ENCODE peak calls at places on chromosomes 1 and 21, in seven cellular contexts. V is stimulated activated CD4-positive, alpha-beta T cell treated with anti-CD3 and anti-CD28 coated beads, Interleukin-1b, Interleukin-23, amount 100 ng/mL, for 24 hours; P is neural progenitor cell; W is anterior cingulate cortex; R is LHCN-M2; N is activated CD8-positive, alpha-beta memory T cell treated with anti-CD3 and anti-CD28 coated beads for 1 hour; Z is psoas muscle. X is an unnamed sample.
A peak's percentile ranks its signal among the peaks of the same experiment; 100 is the strongest.

GRCh38 chr21:31182231-31183129 is 144.2 kb upstream of the KRTAP19-8 start:
- DNase-seq in V (peak; percentile 50), P (no peak), W (no peak), R (no peak), N (peak; percentile 27), Z (no peak), X (no peak)

GRCh38 chr1:159798893-159799292 is 3.3 kb upstream of the FCRL6 start:
- DNase-seq in V (peak; percentile 7), P (peak; percentile 84), W (no peak), R (peak; percentile 87), N (peak; percentile 11), Z (peak; percentile 35), X (no peak)

GRCh38 chr1:42052300-42052699 is 100.9 kb upstream of the GUCA2B start:
- DNase-seq in V (no peak), P (no peak), W (no peak), R (no peak), N (no peak), Z (no peak), X (no peak)

GRCh38 chr1:235702412-235702811 is 52.8 kb upstream of the GNG4 start:
- DNase-seq in V (no peak), P (no peak), W (no peak), R (no peak), N (no peak), Z (no peak), X (no peak)

GRCh38 chr1:93005252-93005598 is 44.0 kb upstream of the DIPK1A start:
- DNase-seq in V (no peak), P (no peak), W (no peak), R (no peak), N (no peak), Z (no peak), X (no peak)

GRCh38 chr1:14742181-14742980 is 143.9 kb downstream of the KAZN start:
- DNase-seq in V (no peak), P (no peak), W (no peak), R (peak; percentile 88), N (no peak), Z (no peak), X (no peak)

GRCh38 chr1:209707308-209707707 is 2.7 kb downstream of the HSD11B1 start:
- DNase-seq in V (no peak), P (no peak), W (no peak), R (no peak), N (no peak), Z (no peak), X (no peak)

GRCh38 chr1:104746994-104747393 is 997.3 kb downstream of the AMY1C start:
- DNase-seq in V (no peak), P (no peak), W (no peak), R (no peak), N (no peak), Z (no peak), X (no peak)

GRCh38 chr21:46128983-46129571 is 26.3 kb downstream of the FTCD start:
- DNase-seq in V (no peak), P (no peak), W (no peak), R (no peak), N (no peak), Z (peak; percentile 22), X (peak; percentile 49)

GRCh38 chr1:94806451-94806861 is 13.7 kb upstream of the SLC44A3 start:
- DNase-seq in V (no peak), P (no peak), W (no peak), R (peak; percentile 53), N (no peak), Z (no peak), X (no peak)

GRCh38 chr1:193036337-193037047 is 22.7 kb downstream of the UCHL5 start:
- DNase-seq in V (no peak), P (no peak), W (no peak), R (no peak), N (no peak), Z (no peak), X (no peak)

GRCh38 chr1:155131285-155131684 is 3.6 kb downstream of the EFNA1 start:
- DNase-seq in V (no peak), P (no peak), W (no peak), R (no peak), N (no peak), Z (peak; percentile 74), X (peak; percentile 74)

GRCh38 chr1:208093754-208094719 is 150.1 kb downstream of the PLXNA2 start:
- DNase-seq in V (peak; percentile 38), P (peak; percentile 92), W (no peak), R (peak; percentile 75), N (peak; percentile 30), Z (peak; percentile 72), X (peak; percentile 85)

GRCh38 chr1:182175340-182176068 is 114.0 kb upstream of the ZNF648 start:
- DNase-seq in V (no peak), P (no peak), W (no peak), R (no peak), N (no peak), Z (no peak), X (no peak)

GRCh38 chr21:44943005-44943685 is 3.3 kb downstream of the SLX9 start:
- DNase-seq in V (no peak), P (no peak), W (no peak), R (no peak), N (no peak), Z (no peak), X (no peak)

GRCh38 chr1:178581351-178581951 is 68.5 kb downstream of the TEX35 start:
- DNase-seq in V (no peak), P (peak; percentile 91), W (no peak), R (no peak), N (no peak), Z (no peak), X (no peak)

GRCh38 chr1:163315773-163316374 is 5.9 kb upstream of the NUF2 start:
- DNase-seq in V (peak; percentile 9), P (peak; percentile 67), W (no peak), R (peak; percentile 52), N (peak; percentile 20), Z (no peak), X (no peak)

GRCh38 chr1:61626820-61627219 is 98.1 kb downstream of the TM2D1 start:
- DNase-seq in V (no peak), P (no peak), W (no peak), R (no peak), N (no peak), Z (no peak), X (peak; percentile 44)

GRCh38 chr21:44829507-44830092 is 11.7 kb upstream of the SUMO3 start:
- DNase-seq in V (no peak), P (no peak), W (no peak), R (no peak), N (no peak), Z (no peak), X (no peak)

GRCh38 chr1:203593723-203594122 is 32.9 kb upstream of the ATP2B4 start:
- DNase-seq in V (peak; percentile 32), P (no peak), W (no peak), R (peak; percentile 62), N (peak; percentile 53), Z (no peak), X (no peak)

GRCh38 chr1:165843304-165843703 is 15.9 kb downstream of the UCK2 start:
- DNase-seq in V (no peak), P (no peak), W (no peak), R (peak; percentile 56), N (no peak), Z (no peak), X (no peak)

GRCh38 chr1:242554577-242554976 is 30.1 kb upstream of the PLD5 start:
- DNase-seq in V (no peak), P (no peak), W (no peak), R (no peak), N (no peak), Z (no peak), X (no peak)

GRCh38 chr1:234755449-234755863 is 145.5 kb upstream of the IRF2BP2 start:
- DNase-seq in V (no peak), P (no peak), W (peak; percentile 35), R (peak; percentile 98), N (no peak), Z (peak; percentile 77), X (peak; percentile 86)

GRCh38 chr1:226638608-226639007 is 90.0 kb downstream of the STUM start:
- DNase-seq in V (no peak), P (no peak), W (no peak), R (no peak), N (no peak), Z (no peak), X (peak; percentile 39)

GRCh38 chr1:211737115-211738035 is 62.0 kb upstream of the NEK2 start:
- DNase-seq in V (no peak), P (no peak), W (peak; percentile 32), R (no peak), N (no peak), Z (no peak), X (no peak)

GRCh38 chr1:2494323-2494693 is 18.2 kb downstream of the PLCH2 start:
- DNase-seq in V (no peak), P (no peak), W (no peak), R (no peak), N (no peak), Z (no peak), X (no peak)

GRCh38 chr21:33360281-33360680 is 35.5 kb downstream of the IFNAR1 start:
- DNase-seq in V (no peak), P (no peak), W (no peak), R (no peak), N (no peak), Z (no peak), X (no peak)

GRCh38 chr1:44220755-44221154 is 7.5 kb downstream of the DMAP1 start:
- DNase-seq in V (no peak), P (no peak), W (no peak), R (no peak), N (no peak), Z (no peak), X (no peak)

GRCh38 chr21:38470762-38471161 is 27.5 kb downstream of the ERG start:
- DNase-seq in V (no peak), P (no peak), W (no peak), R (no peak), N (no peak), Z (no peak), X (no peak)

GRCh38 chr1:214740471-214740870 is 137.5 kb downstream of the CENPF start:
- DNase-seq in V (no peak), P (no peak), W (no peak), R (no peak), N (no peak), Z (no peak), X (no peak)

GRCh38 chr1:87174726-87175237 is 153.9 kb upstream of the LMO4 start:
- DNase-seq in V (no peak), P (no peak), W (no peak), R (no peak), N (no peak), Z (no peak), X (no peak)